ENCODE peak calls at places on chromosomes 4 and X, in six cellular contexts. One of them, this sample, is unnamed.

GRCh38 chr4:25767877-25768475 is 94.8 kb downstream of the SEL1L3 start:
- DNase-seq in HepG2: peak
- DNase-seq in lower leg skin: peak
- DNase-seq in transverse colon: peak
- DNase-seq in NB4: peak
- DNase-seq in tibial nerve: peak
- DNase-seq in this sample: peak

GRCh38 chr4:176469546-176469945 is 149.8 kb downstream of the SPCS3 start:
- DNase-seq in HepG2: no peak
- DNase-seq in lower leg skin: no peak
- DNase-seq in transverse colon: no peak
- DNase-seq in NB4: no peak
- DNase-seq in tibial nerve: no peak
- DNase-seq in this sample: no peak

GRCh38 chr4:75715105-75715799 is 9.1 kb upstream of the USO1 start:
- DNase-seq in HepG2: no peak
- DNase-seq in lower leg skin: no peak
- DNase-seq in transverse colon: no peak
- DNase-seq in NB4: no peak
- DNase-seq in tibial nerve: no peak
- DNase-seq in this sample: no peak

GRCh38 chrX:2499507-2499906 is 1.3 kb downstream of the DHRSX start:
- DNase-seq in HepG2: no peak
- DNase-seq in lower leg skin: no peak
- DNase-seq in transverse colon: no peak
- DNase-seq in NB4: no peak
- DNase-seq in tibial nerve: no peak
- DNase-seq in this sample: no peak

GRCh38 chr4:147736458-147736857 is 4.6 kb downstream of the ARHGAP10 start:
- DNase-seq in HepG2: no peak
- DNase-seq in lower leg skin: no peak
- DNase-seq in transverse colon: no peak
- DNase-seq in NB4: no peak
- DNase-seq in tibial nerve: no peak
- DNase-seq in this sample: no peak

GRCh38 chr4:1589098-1589497 is 95.0 kb downstream of the FAM53A start:
- DNase-seq in HepG2: no peak
- DNase-seq in lower leg skin: no peak
- DNase-seq in transverse colon: no peak
- DNase-seq in NB4: no peak
- DNase-seq in tibial nerve: no peak
- DNase-seq in this sample: no peak

GRCh38 chrX:9163153-9163790 is 129.3 kb upstream of the FAM9B start:
- DNase-seq in HepG2: no peak
- DNase-seq in lower leg skin: no peak
- DNase-seq in transverse colon: no peak
- DNase-seq in NB4: no peak
- DNase-seq in tibial nerve: no peak
- DNase-seq in this sample: no peak

GRCh38 chr4:169158046-169158445 is 112.7 kb downstream of the SH3RF1 start:
- DNase-seq in HepG2: no peak
- DNase-seq in lower leg skin: no peak
- DNase-seq in transverse colon: no peak
- DNase-seq in NB4: no peak
- DNase-seq in tibial nerve: no peak
- DNase-seq in this sample: no peak

GRCh38 chrX:129529685-129530281 is 6.5 kb upstream of the SMARCA1 start:
- DNase-seq in HepG2: no peak
- DNase-seq in lower leg skin: no peak
- DNase-seq in transverse colon: no peak
- DNase-seq in NB4: no peak
- DNase-seq in tibial nerve: peak
- DNase-seq in this sample: no peak

GRCh38 chrX:26334232-26334631 is 118.3 kb downstream of the MAGEB5 start:
- DNase-seq in HepG2: no peak
- DNase-seq in lower leg skin: no peak
- DNase-seq in transverse colon: no peak
- DNase-seq in NB4: no peak
- DNase-seq in tibial nerve: no peak
- DNase-seq in this sample: no peak

GRCh38 chr4:70761276-70761816 is 39.6 kb downstream of the RUFY3 start:
- DNase-seq in HepG2: no peak
- DNase-seq in lower leg skin: no peak
- DNase-seq in transverse colon: no peak
- DNase-seq in NB4: no peak
- DNase-seq in tibial nerve: no peak
- DNase-seq in this sample: no peak

GRCh38 chr4:142901166-142901662 is 55.1 kb upstream of the INPP4B start:
- DNase-seq in HepG2: no peak
- DNase-seq in lower leg skin: no peak
- DNase-seq in transverse colon: no peak
- DNase-seq in NB4: no peak
- DNase-seq in tibial nerve: no peak
- DNase-seq in this sample: no peak

GRCh38 chr4:3255611-3256186 is 6.7 kb downstream of the MSANTD1 start:
- DNase-seq in HepG2: no peak
- DNase-seq in lower leg skin: no peak
- DNase-seq in transverse colon: peak
- DNase-seq in NB4: no peak
- DNase-seq in tibial nerve: no peak
- DNase-seq in this sample: no peak

GRCh38 chrX:19889582-19890342 is 2.4 kb upstream of the SH3KBP1 start:
- DNase-seq in HepG2: peak
- DNase-seq in lower leg skin: no peak
- DNase-seq in transverse colon: peak
- DNase-seq in NB4: peak
- DNase-seq in tibial nerve: no peak
- DNase-seq in this sample: no peak

GRCh38 chrX:10165580-10166247 is 8.9 kb downstream of the CLCN4 start:
- DNase-seq in HepG2: no peak
- DNase-seq in lower leg skin: no peak
- DNase-seq in transverse colon: no peak
- DNase-seq in NB4: peak
- DNase-seq in tibial nerve: no peak
- DNase-seq in this sample: no peak

GRCh38 chr4:142168181-142168580 is 531.8 kb downstream of the IL15 start:
- DNase-seq in HepG2: no peak
- DNase-seq in lower leg skin: no peak
- DNase-seq in transverse colon: no peak
- DNase-seq in NB4: no peak
- DNase-seq in tibial nerve: no peak
- DNase-seq in this sample: no peak

GRCh38 chr4:157558016-157558415 is 337.5 kb downstream of the GRIA2 start:
- DNase-seq in HepG2: no peak
- DNase-seq in lower leg skin: no peak
- DNase-seq in transverse colon: no peak
- DNase-seq in NB4: no peak
- DNase-seq in tibial nerve: no peak
- DNase-seq in this sample: no peak

GRCh38 chrX:70481871-70482270 is 37.2 kb downstream of the DLG3 start:
- DNase-seq in HepG2: no peak
- DNase-seq in lower leg skin: no peak
- DNase-seq in transverse colon: no peak
- DNase-seq in NB4: no peak
- DNase-seq in tibial nerve: no peak
- DNase-seq in this sample: no peak

GRCh38 chrX:14504960-14505538 is 24.3 kb upstream of the GLRA2 start:
- DNase-seq in HepG2: no peak
- DNase-seq in lower leg skin: no peak
- DNase-seq in transverse colon: no peak
- DNase-seq in NB4: no peak
- DNase-seq in tibial nerve: no peak
- DNase-seq in this sample: no peak

GRCh38 chrX:71253253-71254091 is 468 bp downstream of the ZMYM3 start:
- DNase-seq in HepG2: peak
- DNase-seq in lower leg skin: no peak
- DNase-seq in transverse colon: peak
- DNase-seq in NB4: peak
- DNase-seq in tibial nerve: peak
- DNase-seq in this sample: peak

GRCh38 chr4:166422475-166422874 is 549.4 kb downstream of the TLL1 start:
- DNase-seq in HepG2: no peak
- DNase-seq in lower leg skin: no peak
- DNase-seq in transverse colon: no peak
- DNase-seq in NB4: no peak
- DNase-seq in tibial nerve: no peak
- DNase-seq in this sample: no peak

GRCh38 chr4:18318682-18319410 is 297.3 kb upstream of the LCORL start:
- DNase-seq in HepG2: no peak
- DNase-seq in lower leg skin: no peak
- DNase-seq in transverse colon: no peak
- DNase-seq in NB4: no peak
- DNase-seq in tibial nerve: peak
- DNase-seq in this sample: no peak

GRCh38 chr4:54228064-54228527 is 997 bp upstream of the PDGFRA start:
- DNase-seq in HepG2: peak
- DNase-seq in lower leg skin: peak
- DNase-seq in transverse colon: peak
- DNase-seq in NB4: peak
- DNase-seq in tibial nerve: peak
- DNase-seq in this sample: no peak

GRCh38 chrX:47849776-47850175 is 13.1 kb downstream of the ZNF81 start:
- DNase-seq in HepG2: no peak
- DNase-seq in lower leg skin: no peak
- DNase-seq in transverse colon: no peak
- DNase-seq in NB4: no peak
- DNase-seq in tibial nerve: no peak
- DNase-seq in this sample: no peak

GRCh38 chr4:148004228-148004813 is 272.4 kb downstream of the ARHGAP10 start:
- DNase-seq in HepG2: no peak
- DNase-seq in lower leg skin: peak
- DNase-seq in transverse colon: peak
- DNase-seq in NB4: no peak
- DNase-seq in tibial nerve: peak
- DNase-seq in this sample: no peak

GRCh38 chrX:105331244-105331643 is 110.8 kb upstream of the TEX13A start:
- DNase-seq in HepG2: no peak
- DNase-seq in lower leg skin: no peak
- DNase-seq in transverse colon: no peak
- DNase-seq in NB4: no peak
- DNase-seq in tibial nerve: no peak
- DNase-seq in this sample: no peak

GRCh38 chrX:119989905-119990408 is 46.4 kb upstream of the NKAP start:
- DNase-seq in HepG2: no peak
- DNase-seq in lower leg skin: no peak
- DNase-seq in transverse colon: no peak
- DNase-seq in NB4: peak
- DNase-seq in tibial nerve: no peak
- DNase-seq in this sample: no peak

GRCh38 chrX:120512222-120512621 is 43.1 kb upstream of the LAMP2 start:
- DNase-seq in HepG2: no peak
- DNase-seq in lower leg skin: no peak
- DNase-seq in transverse colon: no peak
- DNase-seq in NB4: no peak
- DNase-seq in tibial nerve: no peak
- DNase-seq in this sample: no peak

GRCh38 chr4:94636004-94636403 is 121.8 kb upstream of the BMPR1B start:
- DNase-seq in HepG2: no peak
- DNase-seq in lower leg skin: no peak
- DNase-seq in transverse colon: no peak
- DNase-seq in NB4: no peak
- DNase-seq in tibial nerve: no peak
- DNase-seq in this sample: no peak

GRCh38 chr4:122899682-122900081 is 22.7 kb downstream of the NUDT6 start:
- DNase-seq in HepG2: no peak
- DNase-seq in lower leg skin: no peak
- DNase-seq in transverse colon: no peak
- DNase-seq in NB4: no peak
- DNase-seq in tibial nerve: no peak
- DNase-seq in this sample: no peak
- TF ChIP-seq POLR2A in HepG2: no peak
- TF ChIP-seq POLR2A in lower leg skin: no peak
- TF ChIP-seq POLR2A in transverse colon: no peak
- TF ChIP-seq POLR2A in NB4: no peak
- TF ChIP-seq POLR2A in tibial nerve: no peak
- TF ChIP-seq POLR2A in this sample: no peak

GRCh38 chr4:87030606-87031441 is 96.0 kb downstream of the AFF1 start:
- DNase-seq in HepG2: no peak
- DNase-seq in lower leg skin: no peak
- DNase-seq in transverse colon: no peak
- DNase-seq in NB4: peak
- DNase-seq in tibial nerve: no peak
- DNase-seq in this sample: no peak

GRCh38 chr4:87033902-87034301 is 99.1 kb downstream of the AFF1 start:
- DNase-seq in HepG2: no peak
- DNase-seq in lower leg skin: no peak
- DNase-seq in transverse colon: no peak
- DNase-seq in NB4: no peak
- DNase-seq in tibial nerve: no peak
- DNase-seq in this sample: no peak

GRCh38 chr4:87034527-87034926 is 99.7 kb downstream of the AFF1 start:
- DNase-seq in HepG2: no peak
- DNase-seq in lower leg skin: no peak
- DNase-seq in transverse colon: no peak
- DNase-seq in NB4: no peak
- DNase-seq in tibial nerve: no peak
- DNase-seq in this sample: no peak

GRCh38 chr4:87031946-87032345 is 97.1 kb downstream of the AFF1 start:
- DNase-seq in HepG2: no peak
- DNase-seq in lower leg skin: no peak
- DNase-seq in transverse colon: no peak
- DNase-seq in NB4: no peak
- DNase-seq in tibial nerve: no peak
- DNase-seq in this sample: no peak

GRCh38 chr4:87032884-87033533 is 98.2 kb downstream of the AFF1 start:
- DNase-seq in HepG2: peak
- DNase-seq in lower leg skin: no peak
- DNase-seq in transverse colon: no peak
- DNase-seq in NB4: no peak
- DNase-seq in tibial nerve: no peak
- DNase-seq in this sample: peak
- TF ChIP-seq POLR2A in HepG2: no peak
- TF ChIP-seq POLR2A in lower leg skin: no peak
- TF ChIP-seq POLR2A in transverse colon: no peak
- TF ChIP-seq POLR2A in NB4: no peak
- TF ChIP-seq POLR2A in tibial nerve: no peak
- TF ChIP-seq POLR2A in this sample: no peak

DNA sequence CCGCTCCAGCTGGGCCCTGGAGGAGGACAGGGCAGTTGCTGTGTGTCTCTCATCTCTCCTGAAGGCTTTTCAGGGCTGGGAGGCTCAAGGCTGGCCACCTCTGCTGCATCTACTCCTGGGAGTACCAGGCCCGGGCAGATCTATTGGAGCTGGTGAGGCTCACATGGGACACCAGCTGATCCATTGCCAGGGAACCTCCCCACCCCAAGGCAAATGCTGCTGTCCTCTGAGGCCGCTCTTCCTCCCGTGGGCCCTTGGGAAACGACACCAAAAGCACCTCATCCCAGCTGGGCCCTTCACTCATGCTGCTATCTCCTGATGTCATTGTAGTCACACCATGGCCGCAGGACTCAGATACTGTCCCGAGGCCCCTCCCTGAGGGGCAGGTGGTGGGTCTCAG is 3.6 kb downstream of the UBL4A start:
- DNase-seq in HepG2: no peak
- DNase-seq in lower leg skin: no peak
- DNase-seq in transverse colon: no peak
- DNase-seq in NB4: no peak
- DNase-seq in tibial nerve: no peak
- DNase-seq in this sample: no peak
- TF ChIP-seq POLR2A in HepG2: no peak
- TF ChIP-seq POLR2A in lower leg skin: no peak
- TF ChIP-seq POLR2A in transverse colon: no peak
- TF ChIP-seq POLR2A in NB4: no peak
- TF ChIP-seq POLR2A in tibial nerve: no peak
- TF ChIP-seq POLR2A in this sample: no peak

GRCh38 chrX:101390664-101391525 is at the start of gene RPL36A:
- DNase-seq in HepG2: peak
- DNase-seq in lower leg skin: peak
- DNase-seq in transverse colon: peak
- DNase-seq in NB4: peak
- DNase-seq in tibial nerve: peak
- DNase-seq in this sample: peak
- TF ChIP-seq POLR2A in HepG2: peak
- TF ChIP-seq POLR2A in lower leg skin: no peak
- TF ChIP-seq POLR2A in transverse colon: peak
- TF ChIP-seq POLR2A in NB4: peak
- TF ChIP-seq POLR2A in tibial nerve: peak
- TF ChIP-seq POLR2A in this sample: peak

This sample was measured in prostate gland.